ENCODE peak calls at places on chromosomes 16 and 17, in six cellular contexts. A, B, J, Y, M and D are unnamed samples.

GRCh38 chr17:40564883-40565744 is at the start of gene CCR7:
- DNase-seq in A (no peak), B (no peak), J (no peak), Y (peak), M (no peak), D (no peak)

GRCh38 chr17:38403491-38403890 is 24.8 kb upstream of the ARHGAP23 start:
- DNase-seq in A (peak), B (peak), J (no peak), Y (no peak), M (no peak), D (no peak)

GRCh38 chr16:66093217-66093616 is 273.3 kb upstream of the CDH5 start:
- DNase-seq in A (peak), B (no peak), J (no peak), Y (no peak), M (no peak), D (no peak)

GRCh38 chr17:82236142-82236971 is 7.5 kb downstream of the SLC16A3 start:
- DNase-seq in A (peak), B (peak), J (no peak), Y (no peak), M (peak), D (peak)

GRCh38 chr16:80084614-80085013 is 456.2 kb upstream of the DYNLRB2 start:
- DNase-seq in A (peak), B (peak), J (no peak), Y (no peak), M (no peak), D (peak)

GRCh38 chr17:7557825-7558543 is 566 bp upstream of the TNFSF13 start:
- DNase-seq in A (peak), B (peak), J (no peak), Y (no peak), M (no peak), D (peak)

GRCh38 chr17:6660101-6660500 is 8.5 kb downstream of the C17orf100 start:
- DNase-seq in A (no peak), B (no peak), J (no peak), Y (no peak), M (no peak), D (no peak)

GRCh38 chr16:11141409-11142260 is 114.4 kb downstream of the SOCS1 start:
- DNase-seq in A (no peak), B (no peak), J (no peak), Y (no peak), M (no peak), D (no peak)

GRCh38 chr17:59368218-59368857 is 36.9 kb downstream of the YPEL2 start:
- DNase-seq in A (no peak), B (no peak), J (no peak), Y (no peak), M (no peak), D (no peak)

GRCh38 chr17:5526821-5527598 is 40.6 kb downstream of the MIS12 start:
- DNase-seq in A (peak), B (peak), J (no peak), Y (no peak), M (peak), D (peak)

GRCh38 chr17:20300399-20301037 is 166.8 kb downstream of the LGALS9B start:
- DNase-seq in A (no peak), B (no peak), J (no peak), Y (no peak), M (no peak), D (no peak)

GRCh38 chr16:84110527-84110926 is 6.2 kb downstream of the MBTPS1 start:
- DNase-seq in A (no peak), B (no peak), J (no peak), Y (no peak), M (no peak), D (no peak)

GRCh38 chr17:29102741-29103181 is 59.8 kb downstream of the PIPOX start:
- DNase-seq in A (no peak), B (no peak), J (no peak), Y (no peak), M (no peak), D (no peak)

GRCh38 chr17:40025991-40026815 is 11.0 kb downstream of the CSF3 start:
- DNase-seq in A (no peak), B (no peak), J (no peak), Y (no peak), M (no peak), D (no peak)

GRCh38 chr16:49644143-49644460 is 211.8 kb downstream of the ZNF423 start:
- DNase-seq in A (peak), B (peak), J (no peak), Y (no peak), M (no peak), D (no peak)

GRCh38 chr17:57516290-57517215 is 228.5 kb downstream of the CCDC182 start:
- DNase-seq in A (no peak), B (no peak), J (no peak), Y (no peak), M (no peak), D (no peak)

DNA sequence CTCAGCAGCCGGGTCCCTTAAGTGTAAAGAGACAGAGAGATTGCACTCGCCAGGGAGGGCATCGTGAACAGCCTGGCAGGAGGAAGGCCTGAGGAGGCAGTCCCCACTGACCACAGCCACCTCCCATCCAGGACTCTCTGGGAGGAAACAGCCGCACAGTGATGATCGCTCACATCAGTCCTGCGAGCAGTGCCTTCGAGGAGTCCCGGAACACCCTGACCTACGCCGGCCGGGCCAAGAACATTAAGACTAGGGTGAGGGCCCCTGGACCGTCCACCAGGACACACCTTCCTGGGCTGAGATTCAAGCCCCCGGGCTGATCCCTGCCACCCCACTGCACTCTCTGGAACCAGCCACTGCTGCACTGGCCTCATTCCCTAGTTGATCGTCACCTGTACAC is 14.0 kb downstream of the BTBD17 start:
- DNase-seq in A (no peak), B (no peak), J (no peak), Y (no peak), M (no peak), D (no peak)
- TF ChIP-seq CTCF in A (no peak), B (no peak), J (no peak), Y (no peak), M (no peak), D (no peak)

DNA sequence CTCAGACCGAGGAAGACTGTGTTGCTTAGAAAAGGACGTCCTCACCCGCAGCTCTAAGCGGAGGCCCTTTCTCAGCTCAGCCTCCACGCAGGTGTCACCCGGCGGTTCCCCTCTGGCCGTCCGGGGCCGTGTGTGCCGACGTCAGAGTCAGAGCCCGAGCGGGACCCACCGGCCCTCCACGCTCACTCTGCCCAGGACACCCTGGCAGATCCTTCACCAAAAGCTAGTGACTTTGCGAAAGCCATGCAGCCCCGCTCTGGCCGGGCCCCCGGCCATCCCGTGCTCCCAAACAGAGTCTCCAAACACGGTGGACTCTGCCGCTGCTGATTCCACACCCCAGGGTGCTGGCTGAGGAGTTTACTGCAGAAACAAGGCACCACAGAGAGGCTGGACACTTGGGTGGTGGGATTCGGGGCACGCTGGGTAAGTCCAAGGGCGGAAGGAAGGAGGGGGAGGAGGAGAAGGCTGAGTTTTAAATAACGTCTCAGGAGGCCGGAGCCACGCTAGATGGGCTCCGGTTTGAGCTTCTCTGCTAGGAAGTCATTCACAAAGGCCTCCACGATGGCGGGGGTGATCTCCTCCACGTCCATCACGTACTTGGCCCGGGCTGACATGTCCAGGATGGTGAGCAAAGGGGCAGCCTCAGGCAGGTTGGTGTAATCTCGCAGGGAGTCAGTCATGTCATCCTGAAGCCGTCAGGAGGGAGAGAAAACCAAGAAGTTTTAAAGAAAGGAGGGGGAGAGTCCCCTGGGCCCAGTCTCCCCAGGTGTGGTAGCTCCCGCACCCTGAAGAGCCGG is 18.5 kb downstream of the MRM3 start:
- DNase-seq in A (no peak), B (no peak), J (no peak), Y (no peak), M (no peak), D (no peak)
- TF ChIP-seq CTCF in A (no peak), B (no peak), J (no peak), Y (no peak), M (no peak), D (no peak)

GRCh38 chr16:29860218-29860617 is 2.8 kb downstream of the CDIPT start:
- DNase-seq in A (no peak), B (no peak), J (no peak), Y (no peak), M (no peak), D (no peak)

GRCh38 chr16:29864205-29864604 is 1.2 kb upstream of the CDIPT start:
- DNase-seq in A (no peak), B (no peak), J (no peak), Y (no peak), M (no peak), D (no peak)

GRCh38 chr16:29862884-29863668 is at the start of gene CDIPT:
- DNase-seq in A (peak), B (peak), J (peak), Y (peak), M (peak), D (peak)

GRCh38 chr16:29863669-29863984 is 601 bp upstream of the CDIPT start:
- DNase-seq in A (no peak), B (no peak), J (no peak), Y (no peak), M (no peak), D (no peak)

GRCh38 chr16:29862383-29862883 is 593 bp downstream of the CDIPT start:
- DNase-seq in A (no peak), B (peak), J (no peak), Y (no peak), M (no peak), D (peak)
- TF ChIP-seq CTCF in A (peak), B (no peak), J (no peak), Y (peak), M (no peak), D (no peak)

DNA sequence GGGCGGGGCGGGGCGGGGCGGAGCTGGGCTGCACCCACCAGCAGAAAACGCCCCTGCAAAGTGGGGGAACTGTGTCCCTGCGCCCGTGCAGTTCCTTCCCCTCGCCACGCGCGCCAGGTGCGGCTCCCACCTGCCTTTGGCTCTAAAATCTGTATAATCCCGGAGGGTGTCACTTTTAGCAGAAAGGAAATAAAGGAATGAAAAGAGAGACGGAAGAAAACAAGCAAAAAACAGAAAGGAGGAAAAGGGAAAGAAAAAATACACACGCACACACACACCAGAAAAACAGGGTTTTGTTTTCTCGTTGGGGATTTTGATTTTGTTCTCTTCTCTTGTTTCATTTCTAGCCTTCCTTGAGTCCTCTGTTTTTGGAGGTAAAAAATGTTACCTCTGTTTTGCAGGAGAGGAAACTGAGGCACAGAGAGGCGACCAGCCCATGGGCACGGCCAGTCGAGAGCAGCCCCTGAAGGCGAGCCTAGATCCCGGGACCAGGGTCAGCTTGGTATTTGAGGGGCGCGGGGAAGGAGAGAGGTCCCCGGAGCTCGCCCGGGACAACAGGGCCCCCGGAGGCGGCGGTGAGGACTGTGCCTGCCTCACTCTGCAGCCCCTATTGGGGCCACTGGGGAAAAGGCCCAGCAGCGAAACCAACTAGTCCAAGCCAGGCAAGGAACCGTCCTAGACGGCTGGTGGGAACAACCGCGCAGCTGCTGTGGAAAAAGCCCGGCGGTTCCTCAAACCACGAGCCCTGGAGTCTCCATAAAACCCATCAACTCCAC is 594 bp upstream of the CARHSP1 start:
- DNase-seq in A (no peak), B (peak), J (no peak), Y (no peak), M (peak), D (peak)
- TF ChIP-seq CTCF in A (no peak), B (no peak), J (no peak), Y (no peak), M (no peak), D (no peak)

GRCh38 chr16:13436641-13437423 is 483.1 kb upstream of the ERCC4 start:
- DNase-seq in A (no peak), B (no peak), J (no peak), Y (no peak), M (no peak), D (no peak)

GRCh38 chr16:13435415-13435814 is 484.5 kb upstream of the ERCC4 start:
- DNase-seq in A (no peak), B (no peak), J (no peak), Y (no peak), M (no peak), D (no peak)

GRCh38 chr16:13438064-13438463 is 481.9 kb upstream of the ERCC4 start:
- DNase-seq in A (no peak), B (no peak), J (no peak), Y (no peak), M (no peak), D (no peak)

GRCh38 chr16:13439766-13440165 is 480.2 kb upstream of the ERCC4 start:
- DNase-seq in A (no peak), B (peak), J (no peak), Y (no peak), M (no peak), D (no peak)

DNA sequence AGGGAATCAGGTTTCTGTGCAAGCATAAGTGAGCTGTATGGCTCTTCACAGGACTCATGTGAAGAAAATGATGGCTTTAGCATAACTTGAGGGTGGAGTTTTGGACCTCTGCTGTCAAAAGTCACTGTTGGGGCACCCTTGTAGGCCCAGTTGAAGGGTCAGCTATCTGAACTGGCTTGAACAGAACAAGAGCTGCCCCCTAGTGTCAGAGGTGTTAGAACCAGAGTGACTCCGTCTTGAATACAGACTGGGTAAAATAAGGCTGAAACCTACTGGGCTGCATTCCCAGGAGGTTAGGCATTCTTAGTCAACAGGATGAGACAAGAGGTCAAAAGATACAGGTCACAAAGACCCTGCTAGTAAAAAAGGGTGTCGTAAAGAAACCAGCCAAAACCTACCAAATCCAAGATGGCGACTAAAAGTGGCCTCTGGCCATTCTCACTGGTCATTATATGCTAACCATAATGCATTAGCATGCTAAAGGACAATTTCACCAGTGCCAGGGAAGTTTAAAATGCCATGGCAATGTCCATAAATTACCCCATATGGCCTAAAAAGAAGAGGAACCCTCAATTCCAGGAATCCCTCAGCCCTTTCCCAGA is 484.0 kb upstream of the ERCC4 start:
- DNase-seq in A (no peak), B (peak), J (no peak), Y (no peak), M (no peak), D (no peak)
- TF ChIP-seq CTCF in A (no peak), B (peak), J (no peak), Y (no peak), M (no peak), D (no peak)

DNA sequence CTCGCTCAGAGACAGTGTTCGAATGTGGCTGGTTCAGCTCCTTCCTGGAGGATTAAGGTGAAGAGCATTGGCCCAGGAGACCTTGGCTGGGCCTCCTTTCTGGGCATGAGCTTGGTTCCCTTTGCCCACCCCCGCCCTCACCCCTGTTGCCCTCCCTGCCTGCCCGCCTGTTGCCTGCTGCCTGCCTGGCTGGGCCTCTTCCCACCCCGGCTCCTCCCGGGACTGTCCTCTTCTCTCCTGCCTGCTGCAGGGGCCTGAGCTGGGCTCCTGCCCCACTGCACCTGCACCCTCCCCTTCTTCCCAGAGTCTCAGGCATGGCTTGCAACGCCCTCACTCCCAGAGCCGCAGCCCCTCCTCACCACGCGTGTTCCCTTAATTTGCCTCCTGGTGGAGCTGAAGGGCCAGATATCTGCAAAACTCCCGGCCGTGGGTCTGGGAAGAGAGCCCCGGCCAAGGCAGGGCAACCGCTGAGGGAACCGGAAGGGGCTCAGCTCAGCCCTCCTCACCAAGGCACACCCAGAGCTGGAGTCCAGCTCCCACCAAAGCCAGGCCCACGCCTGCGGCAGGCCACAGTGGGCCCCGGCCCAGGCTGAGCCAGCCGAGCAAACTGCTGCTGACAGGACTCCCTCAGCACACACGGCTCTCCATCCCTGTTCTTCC is 31.2 kb downstream of the MNT start:
- DNase-seq in A (peak), B (peak), J (no peak), Y (no peak), M (peak), D (peak)
- TF ChIP-seq CTCF in A (no peak), B (peak), J (no peak), Y (no peak), M (peak), D (peak)

DNA sequence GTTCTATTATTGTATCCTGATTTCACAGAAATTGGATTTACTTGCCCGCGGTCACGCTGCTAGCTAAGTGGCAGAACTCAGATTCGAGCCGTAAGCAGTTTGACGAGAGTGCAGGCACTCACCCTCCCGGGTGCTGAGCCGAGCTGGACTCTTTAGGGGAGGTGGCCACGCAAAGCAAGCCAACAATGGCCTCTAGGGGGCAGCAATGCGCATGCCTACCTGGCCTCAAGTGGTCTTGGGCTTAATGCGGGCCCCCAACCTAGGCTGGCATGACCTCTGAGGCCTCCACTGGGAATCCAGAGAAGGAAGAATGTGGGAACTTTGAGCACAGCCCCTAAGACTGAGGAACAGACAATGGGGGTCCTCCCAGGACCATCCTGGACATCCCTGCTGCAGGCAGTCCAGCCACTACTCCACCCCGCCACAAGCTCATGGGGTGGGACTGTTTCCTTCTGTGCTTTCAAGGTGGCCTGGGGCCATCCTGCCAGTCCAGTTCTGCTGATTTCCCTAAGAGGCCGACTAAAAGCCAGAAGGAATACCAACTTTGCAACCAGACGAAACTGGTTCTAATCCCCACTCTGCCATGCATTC is 276.5 kb downstream of the XYLT1 start:
- DNase-seq in A (peak), B (peak), J (peak), Y (no peak), M (peak), D (peak)
- TF ChIP-seq CTCF in A (peak), B (peak), J (no peak), Y (peak), M (peak), D (peak)

DNA sequence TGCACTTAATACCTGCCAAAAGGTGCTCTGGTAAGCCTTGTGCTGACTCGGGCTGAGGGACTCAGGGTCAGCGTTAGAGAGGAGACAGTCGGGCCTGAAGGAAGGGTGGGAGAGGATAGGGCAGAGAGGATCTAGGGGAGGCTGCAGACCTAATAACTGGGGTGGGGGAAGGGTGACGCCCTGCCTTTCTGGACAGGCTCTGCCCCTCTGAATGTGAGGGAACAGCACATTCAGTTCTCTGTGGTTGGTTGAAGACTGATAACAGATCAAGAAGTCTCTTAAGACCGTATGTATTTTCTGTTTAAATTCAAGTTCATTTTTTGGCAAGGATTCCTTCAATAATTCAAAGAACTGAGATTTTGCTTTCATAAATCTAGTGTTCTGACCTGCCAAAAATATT is 56.2 kb upstream of the TEKT3 start:
- DNase-seq in A (peak), B (no peak), J (no peak), Y (no peak), M (no peak), D (no peak)
- TF ChIP-seq CTCF in A (no peak), B (no peak), J (no peak), Y (no peak), M (no peak), D (no peak)

GRCh38 chr16:64469906-64470702 is 651.8 kb downstream of the CDH11 start:
- DNase-seq in A (no peak), B (peak), J (no peak), Y (no peak), M (no peak), D (no peak)
- TF ChIP-seq CTCF in A (peak), B (no peak), J (no peak), Y (peak), M (no peak), D (no peak)

GRCh38 chr17:1002412-1002753 is 5.5 kb downstream of the TIMM22 start:
- DNase-seq in A (peak), B (no peak), J (no peak), Y (no peak), M (no peak), D (no peak)
- TF ChIP-seq CTCF in A (no peak), B (no peak), J (no peak), Y (no peak), M (no peak), D (no peak)